ENCODE peak calls at places on chromosomes 11 and 22, in four cellular contexts. Q, U, K and C are unnamed samples.

GRCh38 chr22:29032014-29032475 is 29.6 kb downstream of the C22orf31 start:
- DNase-seq in Q (no peak), U (no peak), K (no peak), C (no peak)

GRCh38 chr11:128190312-128190711 is 397.0 kb downstream of the ETS1 start:
- DNase-seq in Q (no peak), U (no peak), K (no peak), C (no peak)

GRCh38 chr11:92707173-92707619 is 262.3 kb upstream of the MTNR1B start:
- DNase-seq in Q (no peak), U (no peak), K (no peak), C (no peak)

GRCh38 chr22:47009304-47010101 is 247.1 kb downstream of the TBC1D22A start:
- DNase-seq in Q (no peak), U (no peak), K (no peak), C (no peak)

GRCh38 chr11:112336356-112336886 is 75.8 kb upstream of the PLET1 start:
- DNase-seq in Q (no peak), U (no peak), K (no peak), C (no peak)

GRCh38 chr22:28329582-28330073 is 350.0 kb downstream of the TTC28 start:
- DNase-seq in Q (no peak), U (no peak), K (peak), C (no peak)

GRCh38 chr11:106379265-106379664 is 301.8 kb downstream of the AASDHPPT start:
- DNase-seq in Q (no peak), U (no peak), K (no peak), C (no peak)

GRCh38 chr22:38213319-38214247 is 11.8 kb downstream of the MAFF start:
- DNase-seq in Q (no peak), U (peak), K (no peak), C (no peak)

GRCh38 chr22:21861856-21862255 is 5.6 kb downstream of the MAPK1 start:
- DNase-seq in Q (no peak), U (no peak), K (no peak), C (no peak)

GRCh38 chr11:79920480-79920879 is 479.6 kb upstream of the TENM4 start:
- DNase-seq in Q (no peak), U (no peak), K (no peak), C (no peak)

GRCh38 chr22:20805972-20806471 is 32.1 kb downstream of the SERPIND1 start:
- DNase-seq in Q (no peak), U (no peak), K (peak), C (peak)

GRCh38 chr11:12087075-12087775 is 23.2 kb upstream of the MICAL2 start:
- DNase-seq in Q (no peak), U (no peak), K (peak), C (no peak)

GRCh38 chr11:131077340-131077739 is 161.1 kb upstream of the SNX19 start:
- DNase-seq in Q (no peak), U (no peak), K (peak), C (no peak)

GRCh38 chr11:95516786-95517185 is 272.8 kb downstream of the FAM76B start:
- DNase-seq in Q (no peak), U (no peak), K (peak), C (no peak)

GRCh38 chr11:33842236-33842915 is 49.5 kb downstream of the LMO2 start:
- DNase-seq in Q (no peak), U (no peak), K (no peak), C (no peak)

GRCh38 chr22:20298110-20298802 is 21.6 kb downstream of the DGCR6L start:
- DNase-seq in Q (no peak), U (no peak), K (no peak), C (no peak)

GRCh38 chr11:70725272-70725671 is 326.9 kb downstream of the CTTN start:
- DNase-seq in Q (no peak), U (no peak), K (no peak), C (no peak)

GRCh38 chr11:17831883-17832282 is 97.3 kb downstream of the KCNC1 start:
- DNase-seq in Q (no peak), U (no peak), K (no peak), C (no peak)

GRCh38 chr11:6655790-6656580 is at the start of gene DCHS1:
- DNase-seq in Q (peak), U (no peak), K (no peak), C (peak)

GRCh38 chr11:61888043-61888442 is 3.3 kb downstream of the FADS3 start:
- DNase-seq in Q (no peak), U (no peak), K (peak), C (no peak)

GRCh38 chr11:72333657-72334056 is 89.7 kb upstream of the PHOX2A start:
- DNase-seq in Q (peak), U (no peak), K (no peak), C (peak)

GRCh38 chr11:113370634-113371033 is 16.9 kb upstream of the ANKK1 start:
- DNase-seq in Q (no peak), U (no peak), K (no peak), C (no peak)

GRCh38 chr22:28819253-28820096 is 19.1 kb upstream of the XBP1 start:
- DNase-seq in Q (no peak), U (no peak), K (no peak), C (no peak)

GRCh38 chr11:31366795-31367194 is 2.7 kb downstream of the DCDC1 start:
- DNase-seq in Q (no peak), U (no peak), K (no peak), C (no peak)

GRCh38 chr11:67271548-67272284 is 5.4 kb downstream of the GRK2 start:
- DNase-seq in Q (no peak), U (peak), K (no peak), C (no peak)

GRCh38 chr22:24969588-24970301 is 17.2 kb downstream of the KIAA1671 start:
- DNase-seq in Q (no peak), U (no peak), K (no peak), C (no peak)

DNA sequence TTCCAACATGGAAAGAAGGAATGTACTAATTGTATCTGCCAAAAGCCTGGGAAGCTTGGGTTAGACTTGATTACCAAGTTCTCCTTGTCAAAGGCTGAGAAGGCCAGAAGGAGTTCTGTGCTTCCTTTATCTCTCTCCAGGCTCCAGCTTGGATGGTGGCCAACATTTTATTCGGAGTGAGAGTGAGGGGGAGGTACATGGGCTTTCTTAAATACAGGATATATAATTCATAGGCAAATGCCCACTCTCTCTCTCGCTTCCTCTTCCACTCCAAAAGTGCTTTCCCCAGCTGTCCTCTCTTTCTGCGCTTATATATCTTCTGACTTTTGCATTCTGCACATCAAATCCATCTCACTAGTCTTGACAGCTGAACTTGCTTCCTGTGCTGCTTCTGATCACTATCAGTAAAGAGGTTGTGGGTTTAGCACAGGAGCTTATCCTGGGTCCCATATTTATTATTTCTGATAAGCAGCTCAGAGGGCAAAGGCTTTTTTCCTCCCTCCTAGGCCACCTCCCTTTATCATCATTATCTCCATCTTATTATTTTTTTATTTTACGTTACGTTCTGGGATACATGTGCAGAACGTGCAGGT is 125.4 kb upstream of the ARHGAP20 start:
- DNase-seq in Q (no peak), U (no peak), K (no peak), C (no peak)
- TF ChIP-seq CHD1 in Q (no peak), U (no peak), K (no peak), C (no peak)

GRCh38 chr11:64124147-64124546 is 41.8 kb downstream of the MACROD1 start:
- DNase-seq in Q (no peak), U (no peak), K (no peak), C (peak)
- TF ChIP-seq CHD1 in Q (no peak), U (no peak), K (no peak), C (no peak)

GRCh38 chr11:282171-282570 is 4.0 kb downstream of the NLRP6 start:
- DNase-seq in Q (peak), U (no peak), K (no peak), C (no peak)
- TF ChIP-seq CHD1 in Q (no peak), U (no peak), K (no peak), C (no peak)

GRCh38 chr11:122362381-122362780 is 246.4 kb upstream of the BLID start:
- DNase-seq in Q (no peak), U (no peak), K (no peak), C (no peak)

GRCh38 chr11:122368796-122369195 is 252.8 kb upstream of the BLID start:
- DNase-seq in Q (no peak), U (no peak), K (no peak), C (no peak)

GRCh38 chr11:122363306-122363705 is 247.3 kb upstream of the BLID start:
- DNase-seq in Q (no peak), U (no peak), K (no peak), C (no peak)

GRCh38 chr11:122365545-122366380 is 249.7 kb upstream of the BLID start:
- DNase-seq in Q (no peak), U (no peak), K (no peak), C (no peak)

DNA sequence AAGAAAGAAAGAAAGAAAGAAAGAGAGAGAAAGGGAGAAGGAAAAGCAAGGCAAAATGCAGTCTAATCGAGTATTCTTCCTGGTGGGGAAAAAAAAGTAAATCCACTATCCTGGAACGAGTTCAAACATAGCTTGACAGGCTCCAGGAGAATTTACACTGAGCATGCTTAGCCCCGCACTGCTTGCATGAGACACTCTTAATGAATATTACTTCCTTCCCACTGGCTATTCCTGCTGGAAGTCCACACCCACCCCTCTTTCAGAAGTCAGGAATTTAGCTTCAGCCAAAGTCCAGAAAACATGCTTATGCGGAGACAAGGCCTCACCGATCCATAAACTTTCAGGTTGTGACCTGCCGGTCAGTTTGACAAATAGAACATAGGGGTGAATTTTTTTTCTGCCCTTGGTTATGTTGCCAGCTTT is 251.8 kb upstream of the BLID start:
- DNase-seq in Q (no peak), U (no peak), K (peak), C (no peak)
- TF ChIP-seq CHD1 in Q (no peak), U (no peak), K (no peak), C (no peak)

GRCh38 chr11:43947815-43948214 is 5.4 kb downstream of the C11orf96 start:
- DNase-seq in Q (no peak), U (no peak), K (no peak), C (no peak)
- TF ChIP-seq CHD1 in Q (no peak), U (no peak), K (no peak), C (no peak)

GRCh38 chr11:116219171-116219635 is 553.6 kb downstream of the BUD13 start:
- DNase-seq in Q (no peak), U (no peak), K (no peak), C (no peak)
- TF ChIP-seq CHD1 in Q (no peak), U (no peak), K (no peak), C (no peak)

DNA sequence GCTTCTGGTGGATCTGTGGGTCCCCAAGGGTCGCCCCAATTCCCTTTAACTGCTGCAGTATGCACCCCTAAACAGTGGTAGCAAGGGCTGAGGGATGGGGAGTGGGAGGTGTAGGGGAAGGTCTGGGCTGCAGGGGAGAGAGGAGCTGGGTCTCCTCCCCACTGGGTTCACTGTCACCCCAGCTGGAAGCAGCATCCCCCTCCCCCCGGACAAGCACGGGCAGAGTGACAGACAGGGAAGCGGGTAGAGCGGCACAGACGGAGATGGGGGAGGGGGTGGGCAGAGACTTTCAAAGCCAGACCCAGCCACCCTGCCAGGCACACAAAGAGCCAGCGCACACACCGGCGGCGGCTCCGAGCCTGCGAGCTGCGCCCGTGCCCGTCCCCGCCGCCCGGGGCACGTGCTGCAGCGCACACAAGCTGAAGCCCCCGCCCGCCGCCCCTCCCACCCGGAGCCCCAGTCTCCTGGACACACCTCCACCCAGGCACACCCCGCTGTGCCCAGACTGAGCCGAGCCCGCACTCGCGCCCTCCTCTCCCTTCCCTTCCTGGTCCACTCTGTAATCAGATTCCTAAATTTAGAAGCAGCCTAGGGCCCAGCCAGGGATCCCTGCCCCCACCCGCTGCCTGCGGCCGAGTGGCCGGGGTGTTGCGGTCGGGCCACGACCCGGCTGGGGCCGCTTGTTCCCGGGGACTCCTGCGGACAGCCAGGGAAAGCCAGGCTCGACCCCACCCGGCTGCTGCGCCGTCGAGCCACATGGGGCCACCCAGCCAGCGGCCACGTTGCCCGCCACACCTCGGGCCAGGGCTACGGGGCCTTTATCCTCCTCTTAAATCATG is 940 bp upstream of the RCOR2 start:
- DNase-seq in Q (peak), U (no peak), K (no peak), C (peak)
- TF ChIP-seq CHD1 in Q (no peak), U (no peak), K (no peak), C (no peak)